ENCODE peak calls at places on chromosomes 13 and 19, in seven cellular contexts. One of them, this sample, is unnamed.

GRCh38 chr19:33562636-33563035 is 41.0 kb upstream of the PEPD start:
- DNase-seq in adrenal gland: no peak
- DNase-seq in activated CD4-positive, alpha-beta T cell treated with anti-CD3 and anti-CD28 coated beads, Interleukin-2, amount 10 ng/mL, durations not matched to agents 7 days and 5 days: no peak
- DNase-seq in AG09309: no peak
- DNase-seq in left colon: no peak
- DNase-seq in ecto neural progenitor cell: no peak
- DNase-seq in left cardiac atrium: no peak
- DNase-seq in this sample: no peak

GRCh38 chr13:54206601-54207000 is 1178.0 kb downstream of the OLFM4 start:
- DNase-seq in adrenal gland: no peak
- DNase-seq in activated CD4-positive, alpha-beta T cell treated with anti-CD3 and anti-CD28 coated beads, Interleukin-2, amount 10 ng/mL, durations not matched to agents 7 days and 5 days: no peak
- DNase-seq in AG09309: no peak
- DNase-seq in left colon: no peak
- DNase-seq in ecto neural progenitor cell: no peak
- DNase-seq in left cardiac atrium: no peak
- DNase-seq in this sample: no peak

GRCh38 chr13:92510416-92510815 is 716.2 kb upstream of the GPC6 start:
- DNase-seq in adrenal gland: no peak
- DNase-seq in activated CD4-positive, alpha-beta T cell treated with anti-CD3 and anti-CD28 coated beads, Interleukin-2, amount 10 ng/mL, durations not matched to agents 7 days and 5 days: no peak
- DNase-seq in AG09309: no peak
- DNase-seq in left colon: no peak
- DNase-seq in ecto neural progenitor cell: no peak
- DNase-seq in left cardiac atrium: no peak
- DNase-seq in this sample: no peak

GRCh38 chr13:78603240-78603947 is at the start of gene POU4F1:
- DNase-seq in adrenal gland: no peak
- DNase-seq in activated CD4-positive, alpha-beta T cell treated with anti-CD3 and anti-CD28 coated beads, Interleukin-2, amount 10 ng/mL, durations not matched to agents 7 days and 5 days: peak
- DNase-seq in AG09309: no peak
- DNase-seq in left colon: peak
- DNase-seq in ecto neural progenitor cell: peak
- DNase-seq in left cardiac atrium: no peak
- DNase-seq in this sample: no peak

GRCh38 chr19:31825134-31826094 is 476.2 kb upstream of the TSHZ3 start:
- DNase-seq in adrenal gland: no peak
- DNase-seq in activated CD4-positive, alpha-beta T cell treated with anti-CD3 and anti-CD28 coated beads, Interleukin-2, amount 10 ng/mL, durations not matched to agents 7 days and 5 days: no peak
- DNase-seq in AG09309: no peak
- DNase-seq in left colon: no peak
- DNase-seq in ecto neural progenitor cell: no peak
- DNase-seq in left cardiac atrium: no peak
- DNase-seq in this sample: no peak

GRCh38 chr19:13974073-13974472 is 21.8 kb downstream of the DCAF15 start:
- DNase-seq in adrenal gland: no peak
- DNase-seq in activated CD4-positive, alpha-beta T cell treated with anti-CD3 and anti-CD28 coated beads, Interleukin-2, amount 10 ng/mL, durations not matched to agents 7 days and 5 days: peak
- DNase-seq in AG09309: no peak
- DNase-seq in left colon: no peak
- DNase-seq in ecto neural progenitor cell: peak
- DNase-seq in left cardiac atrium: no peak
- DNase-seq in this sample: no peak

GRCh38 chr19:39676004-39676403 is 20.3 kb downstream of the LGALS16 start:
- DNase-seq in adrenal gland: no peak
- DNase-seq in activated CD4-positive, alpha-beta T cell treated with anti-CD3 and anti-CD28 coated beads, Interleukin-2, amount 10 ng/mL, durations not matched to agents 7 days and 5 days: no peak
- DNase-seq in AG09309: no peak
- DNase-seq in left colon: no peak
- DNase-seq in ecto neural progenitor cell: no peak
- DNase-seq in left cardiac atrium: no peak
- DNase-seq in this sample: no peak

GRCh38 chr13:43785681-43786471 is 896 bp downstream of the ENOX1 start:
- DNase-seq in adrenal gland: peak
- DNase-seq in activated CD4-positive, alpha-beta T cell treated with anti-CD3 and anti-CD28 coated beads, Interleukin-2, amount 10 ng/mL, durations not matched to agents 7 days and 5 days: peak
- DNase-seq in AG09309: no peak
- DNase-seq in left colon: peak
- DNase-seq in ecto neural progenitor cell: peak
- DNase-seq in left cardiac atrium: peak
- DNase-seq in this sample: peak

GRCh38 chr13:51286135-51287002 is 53.1 kb upstream of the SERPINE3 start:
- DNase-seq in adrenal gland: peak
- DNase-seq in activated CD4-positive, alpha-beta T cell treated with anti-CD3 and anti-CD28 coated beads, Interleukin-2, amount 10 ng/mL, durations not matched to agents 7 days and 5 days: peak
- DNase-seq in AG09309: no peak
- DNase-seq in left colon: peak
- DNase-seq in ecto neural progenitor cell: peak
- DNase-seq in left cardiac atrium: peak
- DNase-seq in this sample: peak

GRCh38 chr13:33349314-33349995 is 63.9 kb upstream of the STARD13 start:
- DNase-seq in adrenal gland: peak
- DNase-seq in activated CD4-positive, alpha-beta T cell treated with anti-CD3 and anti-CD28 coated beads, Interleukin-2, amount 10 ng/mL, durations not matched to agents 7 days and 5 days: no peak
- DNase-seq in AG09309: no peak
- DNase-seq in left colon: peak
- DNase-seq in ecto neural progenitor cell: peak
- DNase-seq in left cardiac atrium: peak
- DNase-seq in this sample: no peak

GRCh38 chr19:45138303-45138751 is 22.5 kb downstream of the NKPD1 start:
- DNase-seq in adrenal gland: peak
- DNase-seq in activated CD4-positive, alpha-beta T cell treated with anti-CD3 and anti-CD28 coated beads, Interleukin-2, amount 10 ng/mL, durations not matched to agents 7 days and 5 days: no peak
- DNase-seq in AG09309: no peak
- DNase-seq in left colon: no peak
- DNase-seq in ecto neural progenitor cell: no peak
- DNase-seq in left cardiac atrium: no peak
- DNase-seq in this sample: no peak

GRCh38 chr13:89726690-89727435 is 1620.6 kb upstream of the MIR17HG start:
- DNase-seq in adrenal gland: no peak
- DNase-seq in activated CD4-positive, alpha-beta T cell treated with anti-CD3 and anti-CD28 coated beads, Interleukin-2, amount 10 ng/mL, durations not matched to agents 7 days and 5 days: no peak
- DNase-seq in AG09309: no peak
- DNase-seq in left colon: no peak
- DNase-seq in ecto neural progenitor cell: no peak
- DNase-seq in left cardiac atrium: no peak
- DNase-seq in this sample: no peak

GRCh38 chr13:73467103-73467502 is 408.3 kb downstream of the KLF5 start:
- DNase-seq in adrenal gland: no peak
- DNase-seq in activated CD4-positive, alpha-beta T cell treated with anti-CD3 and anti-CD28 coated beads, Interleukin-2, amount 10 ng/mL, durations not matched to agents 7 days and 5 days: no peak
- DNase-seq in AG09309: no peak
- DNase-seq in left colon: no peak
- DNase-seq in ecto neural progenitor cell: no peak
- DNase-seq in left cardiac atrium: no peak
- DNase-seq in this sample: no peak

GRCh38 chr19:8503506-8503905 is 1.1 kb upstream of the PRAM1 start:
- DNase-seq in adrenal gland: no peak
- DNase-seq in activated CD4-positive, alpha-beta T cell treated with anti-CD3 and anti-CD28 coated beads, Interleukin-2, amount 10 ng/mL, durations not matched to agents 7 days and 5 days: no peak
- DNase-seq in AG09309: no peak
- DNase-seq in left colon: no peak
- DNase-seq in ecto neural progenitor cell: no peak
- DNase-seq in left cardiac atrium: no peak
- DNase-seq in this sample: no peak

GRCh38 chr13:110634558-110634957 is 19.2 kb downstream of the NAXD start:
- DNase-seq in adrenal gland: peak
- DNase-seq in activated CD4-positive, alpha-beta T cell treated with anti-CD3 and anti-CD28 coated beads, Interleukin-2, amount 10 ng/mL, durations not matched to agents 7 days and 5 days: no peak
- DNase-seq in AG09309: peak
- DNase-seq in left colon: no peak
- DNase-seq in ecto neural progenitor cell: no peak
- DNase-seq in left cardiac atrium: peak
- DNase-seq in this sample: no peak

GRCh38 chr19:13881692-13882418 is 4.9 kb downstream of the NANOS3 start:
- DNase-seq in adrenal gland: no peak
- DNase-seq in activated CD4-positive, alpha-beta T cell treated with anti-CD3 and anti-CD28 coated beads, Interleukin-2, amount 10 ng/mL, durations not matched to agents 7 days and 5 days: peak
- DNase-seq in AG09309: no peak
- DNase-seq in left colon: no peak
- DNase-seq in ecto neural progenitor cell: no peak
- DNase-seq in left cardiac atrium: no peak
- DNase-seq in this sample: no peak

GRCh38 chr19:30968210-30968609 is 381.0 kb downstream of the TSHZ3 start:
- DNase-seq in adrenal gland: peak
- DNase-seq in activated CD4-positive, alpha-beta T cell treated with anti-CD3 and anti-CD28 coated beads, Interleukin-2, amount 10 ng/mL, durations not matched to agents 7 days and 5 days: no peak
- DNase-seq in AG09309: peak
- DNase-seq in left colon: peak
- DNase-seq in ecto neural progenitor cell: no peak
- DNase-seq in left cardiac atrium: no peak
- DNase-seq in this sample: no peak

GRCh38 chr19:35518313-35518712 is 4.9 kb upstream of the DMKN start:
- DNase-seq in adrenal gland: no peak
- DNase-seq in activated CD4-positive, alpha-beta T cell treated with anti-CD3 and anti-CD28 coated beads, Interleukin-2, amount 10 ng/mL, durations not matched to agents 7 days and 5 days: no peak
- DNase-seq in AG09309: peak
- DNase-seq in left colon: no peak
- DNase-seq in ecto neural progenitor cell: no peak
- DNase-seq in left cardiac atrium: no peak
- DNase-seq in this sample: no peak

GRCh38 chr19:39277598-39277997 is 9.4 kb downstream of the IFNL2 start:
- DNase-seq in adrenal gland: no peak
- DNase-seq in activated CD4-positive, alpha-beta T cell treated with anti-CD3 and anti-CD28 coated beads, Interleukin-2, amount 10 ng/mL, durations not matched to agents 7 days and 5 days: no peak
- DNase-seq in AG09309: no peak
- DNase-seq in left colon: no peak
- DNase-seq in ecto neural progenitor cell: no peak
- DNase-seq in left cardiac atrium: no peak
- DNase-seq in this sample: peak

GRCh38 chr19:36488816-36489138 is 584 bp downstream of the ZNF566 start:
- DNase-seq in adrenal gland: no peak
- DNase-seq in activated CD4-positive, alpha-beta T cell treated with anti-CD3 and anti-CD28 coated beads, Interleukin-2, amount 10 ng/mL, durations not matched to agents 7 days and 5 days: peak
- DNase-seq in AG09309: no peak
- DNase-seq in left colon: peak
- DNase-seq in ecto neural progenitor cell: no peak
- DNase-seq in left cardiac atrium: peak
- DNase-seq in this sample: no peak

GRCh38 chr19:39262496-39262895 is 5.7 kb upstream of the IFNL2 start:
- DNase-seq in adrenal gland: no peak
- DNase-seq in activated CD4-positive, alpha-beta T cell treated with anti-CD3 and anti-CD28 coated beads, Interleukin-2, amount 10 ng/mL, durations not matched to agents 7 days and 5 days: no peak
- DNase-seq in AG09309: no peak
- DNase-seq in left colon: no peak
- DNase-seq in ecto neural progenitor cell: no peak
- DNase-seq in left cardiac atrium: no peak
- DNase-seq in this sample: no peak

GRCh38 chr13:112795277-112795676 is 105.4 kb downstream of the ATP11A start:
- DNase-seq in adrenal gland: no peak
- DNase-seq in activated CD4-positive, alpha-beta T cell treated with anti-CD3 and anti-CD28 coated beads, Interleukin-2, amount 10 ng/mL, durations not matched to agents 7 days and 5 days: no peak
- DNase-seq in AG09309: no peak
- DNase-seq in left colon: no peak
- DNase-seq in ecto neural progenitor cell: no peak
- DNase-seq in left cardiac atrium: no peak
- DNase-seq in this sample: no peak

GRCh38 chr19:12779162-12779993 is 4.0 kb upstream of the HOOK2 start:
- DNase-seq in adrenal gland: peak
- DNase-seq in activated CD4-positive, alpha-beta T cell treated with anti-CD3 and anti-CD28 coated beads, Interleukin-2, amount 10 ng/mL, durations not matched to agents 7 days and 5 days: no peak
- DNase-seq in AG09309: no peak
- DNase-seq in left colon: peak
- DNase-seq in ecto neural progenitor cell: peak
- DNase-seq in left cardiac atrium: peak
- DNase-seq in this sample: no peak

GRCh38 chr13:44622259-44622658 is 46.1 kb upstream of the TSC22D1 start:
- DNase-seq in adrenal gland: no peak
- DNase-seq in activated CD4-positive, alpha-beta T cell treated with anti-CD3 and anti-CD28 coated beads, Interleukin-2, amount 10 ng/mL, durations not matched to agents 7 days and 5 days: no peak
- DNase-seq in AG09309: no peak
- DNase-seq in left colon: no peak
- DNase-seq in ecto neural progenitor cell: no peak
- DNase-seq in left cardiac atrium: no peak
- DNase-seq in this sample: no peak